ENCODE peak calls at places on chromosomes 11 and 22, in nine cellular contexts. L is ELR; Y is dorsolateral prefrontal cortex; C is activated CD8-positive, alpha-beta memory T cell treated with anti-CD3 and anti-CD28 coated beads for 1 hour; O is psoas muscle; X is stomach; I is pulmonary artery endothelial cell; E is testis; G is astrocyte of the spinal cord. M is an unnamed sample.

GRCh38 chr11:124672531-124673215 is 866 bp downstream of the SIAE start:
- DNase-seq in L (no peak), Y (no peak), C (no peak), O (no peak), X (no peak), I (no peak), E (no peak), G (no peak), M (no peak)

GRCh38 chr22:46116491-46116958 is 33.8 kb upstream of the PPARA start:
- DNase-seq in L (peak), Y (peak), C (peak), O (peak), X (peak), I (peak), E (peak), G (peak), M (peak)

GRCh38 chr11:20310137-20310536 is 53.4 kb upstream of the HTATIP2 start:
- DNase-seq in L (no peak), Y (peak), C (no peak), O (no peak), X (no peak), I (no peak), E (no peak), G (peak), M (no peak)

GRCh38 chr22:21951931-21952465 is 650 bp downstream of the PPM1F start:
- DNase-seq in L (peak), Y (no peak), C (no peak), O (peak), X (peak), I (no peak), E (peak), G (peak), M (peak)

GRCh38 chr11:95688501-95689222 is 100.9 kb downstream of the FAM76B start:
- DNase-seq in L (no peak), Y (no peak), C (no peak), O (no peak), X (no peak), I (no peak), E (no peak), G (no peak), M (no peak)

GRCh38 chr11:119417726-119418540 is 5.0 kb downstream of the THY1 start:
- DNase-seq in L (peak), Y (no peak), C (no peak), O (no peak), X (no peak), I (no peak), E (no peak), G (peak), M (peak)

GRCh38 chr11:121024989-121025388 is 1.1 kb downstream of the TBCEL start:
- DNase-seq in L (peak), Y (no peak), C (no peak), O (no peak), X (no peak), I (no peak), E (no peak), G (no peak), M (peak)

GRCh38 chr22:17957683-17958082 is 66.7 kb downstream of the MICAL3 start:
- DNase-seq in L (no peak), Y (no peak), C (no peak), O (no peak), X (no peak), I (no peak), E (no peak), G (no peak), M (no peak)

GRCh38 chr22:41417622-41418390 is 28.8 kb downstream of the TOB2 start:
- DNase-seq in L (no peak), Y (peak), C (no peak), O (peak), X (peak), I (no peak), E (peak), G (peak), M (no peak)

GRCh38 chr11:69666752-69667536 is 8.2 kb downstream of the LTO1 start:
- DNase-seq in L (no peak), Y (no peak), C (no peak), O (peak), X (no peak), I (no peak), E (no peak), G (no peak), M (no peak)